ENCODE peak calls at places on chromosomes 13 and 19, in five cellular contexts. O is transverse colon, F is Karpas-422, D is tibial artery, Y is fibroblast of lung. N is an unnamed sample.

GRCh38 chr13:38520041-38520440 is 166.8 kb upstream of the FREM2 start:
- DNase-seq in O (no peak), F (no peak), D (no peak), Y (no peak), N (no peak)

GRCh38 chr19:39497850-39498261 is 891 bp upstream of the DLL3 start:
- DNase-seq in O (peak; percentile 49), F (peak; percentile 69), D (no peak), Y (peak; percentile 24), N (no peak)

GRCh38 chr19:6593651-6594416 is 2.9 kb upstream of the CD70 start:
- DNase-seq in O (no peak), F (peak; percentile 51), D (no peak), Y (no peak), N (no peak)

GRCh38 chr13:101262306-101262705 is 154.0 kb downstream of the NALCN start:
- DNase-seq in O (no peak), F (peak; percentile 72), D (no peak), Y (no peak), N (no peak)

GRCh38 chr19:3471954-3472655 is 8.2 kb downstream of the SMIM24 start:
- DNase-seq in O (peak; percentile 32), F (peak; percentile 73), D (no peak), Y (no peak), N (no peak)

GRCh38 chr19:17061205-17061604 is 14.0 kb downstream of the HAUS8 start:
- DNase-seq in O (peak; percentile 58), F (no peak), D (no peak), Y (no peak), N (no peak)

GRCh38 chr13:32883501-32883900 is 132.7 kb upstream of the KL start:
- DNase-seq in O (no peak), F (no peak), D (no peak), Y (peak; percentile 64), N (no peak)

GRCh38 chr13:71831716-71832115 is 35.3 kb downstream of the DACH1 start:
- DNase-seq in O (no peak), F (no peak), D (no peak), Y (no peak), N (no peak)

GRCh38 chr19:58406818-58407657 is 1.4 kb upstream of the ZNF584 start:
- DNase-seq in O (no peak), F (peak; percentile 76), D (no peak), Y (no peak), N (no peak)

GRCh38 chr13:27851481-27851880 is 59.2 kb downstream of the GSX1 start:
- DNase-seq in O (no peak), F (no peak), D (no peak), Y (no peak), N (no peak)

GRCh38 chr19:3363841-3364500 is 2.4 kb upstream of the NFIC start:
- DNase-seq in O (no peak), F (no peak), D (no peak), Y (no peak), N (no peak)

GRCh38 chr13:113106053-113106452 is 462 bp downstream of the F7 start:
- DNase-seq in O (no peak), F (no peak), D (no peak), Y (no peak), N (no peak)

GRCh38 chr13:102726430-102726829 is 31.6 kb upstream of the METTL21C start:
- DNase-seq in O (no peak), F (peak; percentile 56), D (no peak), Y (no peak), N (no peak)

GRCh38 chr19:10420444-10421239 is at the start of gene PDE4A:
- DNase-seq in O (no peak), F (peak; percentile 69), D (no peak), Y (peak; percentile 50), N (no peak)

GRCh38 chr13:71169125-71169524 is 697.9 kb downstream of the DACH1 start:
- DNase-seq in O (no peak), F (no peak), D (no peak), Y (no peak), N (no peak)

GRCh38 chr13:76239031-76239680 is 603.0 kb downstream of the LMO7 start:
- DNase-seq in O (no peak), F (no peak), D (no peak), Y (no peak), N (no peak)

GRCh38 chr19:35213678-35214632 is 14.6 kb downstream of the FAM187B start:
- DNase-seq in O (peak; percentile 84), F (peak; percentile 86), D (peak; percentile 82), Y (peak; percentile 20), N (peak; percentile 63)

GRCh38 chr19:31286491-31286890 is 62.7 kb downstream of the TSHZ3 start:
- DNase-seq in O (no peak), F (no peak), D (no peak), Y (no peak), N (no peak)

GRCh38 chr19:54179921-54180452 is 7.0 kb upstream of the TMC4 start:
- DNase-seq in O (peak; percentile 79), F (peak; percentile 87), D (no peak), Y (peak; percentile 64), N (no peak)

GRCh38 chr19:47726467-47726866 is 13.2 kb downstream of the EHD2 start:
- DNase-seq in O (no peak), F (no peak), D (no peak), Y (peak; percentile 83), N (no peak)

GRCh38 chr13:25171517-25172302 is at the start of gene AMER2:
- DNase-seq in O (peak; percentile 11), F (no peak), D (no peak), Y (peak; percentile 11), N (no peak)

GRCh38 chr19:35099155-35099896 is 16.3 kb upstream of the FXYD3 start:
- DNase-seq in O (no peak), F (peak; percentile 60), D (no peak), Y (no peak), N (no peak)

GRCh38 chr19:8452446-8453123 is 7.8 kb downstream of the HNRNPM start:
- DNase-seq in O (no peak), F (no peak), D (no peak), Y (no peak), N (no peak)
- H3K27ac ChIP-seq in O (no peak overlapping the region), F (no peak overlapping the region), D (peak overlapping the region; percentile 45), Y (no peak overlapping the region), N (peak overlapping the region; percentile 17)

GRCh38 chr13:44869167-44869566 is 120.1 kb downstream of the NUFIP1 start:
- DNase-seq in O (no peak), F (no peak), D (no peak), Y (no peak), N (peak; percentile 40)
- H3K27ac ChIP-seq in O (peak overlapping the region; percentile 11), F (no peak overlapping the region), D (no peak overlapping the region), Y (no peak overlapping the region), N (no peak overlapping the region)

GRCh38 chr19:4622695-4623421 is 16.5 kb upstream of the TNFAIP8L1 start:
- DNase-seq in O (no peak), F (no peak), D (no peak), Y (no peak), N (no peak)
- H3K27ac ChIP-seq in O (no peak overlapping the region), F (no peak overlapping the region), D (no peak overlapping the region), Y (no peak overlapping the region), N (no peak overlapping the region)

GRCh38 chr13:109275390-109275789 is 511.0 kb downstream of the IRS2 start:
- DNase-seq in O (no peak), F (no peak), D (no peak), Y (no peak), N (no peak)
- H3K27ac ChIP-seq in O (no peak overlapping the region), F (no peak overlapping the region), D (no peak overlapping the region), Y (no peak overlapping the region), N (no peak overlapping the region)

DNA sequence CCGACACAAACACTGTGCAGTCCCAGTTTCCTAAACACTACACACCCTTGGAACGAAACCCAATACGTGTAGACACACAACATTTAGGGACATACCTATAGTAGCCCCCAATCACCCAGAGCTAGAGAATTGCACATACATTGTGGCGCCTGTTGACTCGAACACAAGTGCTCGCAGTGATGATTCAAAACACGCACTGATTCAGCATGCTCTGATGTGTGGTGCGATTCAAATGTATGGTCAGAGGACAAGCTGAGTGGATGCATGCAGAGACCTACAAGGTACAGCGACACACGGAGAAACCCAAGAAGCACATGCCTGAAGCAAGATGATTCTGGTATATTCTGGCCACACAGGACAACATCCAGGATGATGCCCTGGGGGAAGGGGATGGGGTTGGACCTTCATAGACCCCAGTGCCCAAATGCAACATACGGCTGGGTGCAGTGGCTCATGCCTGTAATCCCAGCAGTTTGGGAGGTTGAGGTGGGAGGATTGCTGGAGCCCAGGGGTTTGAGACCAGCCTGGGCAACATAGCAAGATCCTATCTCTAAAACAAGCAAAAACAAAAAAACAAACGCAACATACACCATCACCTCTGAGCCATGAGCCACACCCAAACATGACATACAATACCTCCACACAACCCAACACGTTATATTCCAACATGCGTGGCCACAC is 997 bp upstream of the KCNN4 start:
- DNase-seq in O (no peak), F (no peak), D (no peak), Y (no peak), N (no peak)
- H3K27ac ChIP-seq in O (peak overlapping the region; percentile 84), F (no peak overlapping the region), D (no peak overlapping the region), Y (no peak overlapping the region), N (no peak overlapping the region)

DNA sequence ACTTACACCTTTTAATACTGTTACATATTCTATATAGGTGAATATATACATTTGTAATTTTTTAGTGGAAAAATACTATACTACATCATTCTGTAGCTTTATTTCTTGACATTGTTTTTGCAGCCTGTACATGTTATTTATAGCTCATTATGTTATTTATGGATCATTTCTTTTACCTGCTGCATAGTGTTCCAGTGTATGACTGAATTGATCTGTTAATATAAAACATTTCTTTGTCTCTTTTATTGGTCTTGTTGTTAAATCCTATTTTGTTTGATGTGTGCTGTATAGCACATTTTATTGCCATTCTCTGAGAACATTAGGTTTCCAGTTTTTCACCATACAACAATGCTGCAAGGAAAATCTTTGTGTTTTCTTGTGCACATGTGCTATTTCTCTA is 2.4 kb downstream of the SETDB2 start:
- DNase-seq in O (no peak), F (no peak), D (no peak), Y (no peak), N (no peak)
- H3K27ac ChIP-seq in O (no peak overlapping the region), F (peak overlapping the region; percentile 34), D (no peak overlapping the region), Y (no peak overlapping the region), N (peak overlapping the region; percentile 18)

DNA sequence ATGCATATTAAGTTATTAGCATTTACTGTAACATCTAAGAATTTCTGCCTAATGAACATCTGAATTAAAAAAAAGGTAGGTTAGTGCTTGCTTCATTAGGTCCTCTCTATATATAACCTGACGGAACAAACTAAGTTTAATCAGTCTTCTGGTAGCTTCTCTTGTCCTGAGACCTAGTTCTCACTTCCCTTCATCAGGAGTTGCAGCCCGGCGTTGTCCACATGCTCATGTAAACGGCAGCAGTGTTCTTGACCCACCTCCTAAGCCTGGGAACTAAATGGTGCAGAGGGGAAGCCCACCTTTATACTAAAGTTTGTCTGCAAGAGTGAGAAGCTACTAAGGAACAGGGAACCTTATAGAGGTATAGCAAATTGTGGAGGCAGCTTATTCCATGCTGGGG is 31.9 kb upstream of the CPB2 start:
- DNase-seq in O (no peak), F (no peak), D (no peak), Y (no peak), N (no peak)
- H3K27ac ChIP-seq in O (no peak overlapping the region), F (no peak overlapping the region), D (no peak overlapping the region), Y (no peak overlapping the region), N (no peak overlapping the region)

GRCh38 chr19:15587663-15588062 is 27.4 kb upstream of the CYP4F8 start:
- DNase-seq in O (peak; percentile 16), F (peak; percentile 68), D (peak; percentile 49), Y (no peak), N (no peak)
- H3K27ac ChIP-seq in O (no peak overlapping the region), F (no peak overlapping the region), D (no peak overlapping the region), Y (no peak overlapping the region), N (no peak overlapping the region)